ENCODE peak calls at places on chromosomes 7 and 10, in seven cellular contexts. B is MCF 10A; E is iris pigment epithelial cell; U is activated CD4-positive, alpha-beta T cell treated with anti-CD3 and anti-CD28 coated beads, Interleukin-2, amount 50 U/mL, for 48 hours; V is right lobe of liver; I is HCT116; J is dorsolateral prefrontal cortex. D is an unnamed sample.

GRCh38 chr10:118590334-118590733 is 5.1 kb downstream of the PRLHR start:
- DNase-seq in I (no peak), J (no peak), E (peak), B (peak), U (no peak), V (no peak), D (no peak)

GRCh38 chr7:132932321-132933075 is 149.4 kb downstream of the CHCHD3 start:
- DNase-seq in U (no peak), I (no peak), B (no peak), V (no peak), E (peak), J (no peak), D (no peak)

GRCh38 chr7:75716992-75717626 is 21.6 kb downstream of the HIP1 start:
- DNase-seq in V (no peak), U (no peak), J (no peak), B (peak), I (peak), E (peak), D (no peak)

GRCh38 chr10:29140151-29140550 is 148.7 kb upstream of the LYZL1 start:
- DNase-seq in B (no peak), J (no peak), V (no peak), U (no peak), E (no peak), I (no peak), D (no peak)

GRCh38 chr10:70571236-70571635 is 31.3 kb downstream of the PRF1 start:
- DNase-seq in U (no peak), J (no peak), I (no peak), V (no peak), E (no peak), B (no peak), D (no peak)

GRCh38 chr7:114466911-114467310 is 52.3 kb downstream of the FOXP2 start:
- DNase-seq in U (no peak), E (no peak), J (no peak), V (no peak), I (no peak), B (no peak), D (no peak)

GRCh38 chr10:6091630-6092029 is 2.8 kb downstream of the RBM17 start:
- DNase-seq in V (no peak), I (no peak), J (no peak), E (peak), U (no peak), B (no peak), D (no peak)

GRCh38 chr10:44293842-44294241 is 91.1 kb downstream of the CXCL12 start:
- DNase-seq in V (no peak), B (peak), J (no peak), U (no peak), E (peak), I (no peak), D (no peak)

GRCh38 chr10:47025540-47026300 is 114.5 kb downstream of the PTPN20 start:
- DNase-seq in V (peak), B (no peak), J (peak), E (peak), U (no peak), I (no peak), D (no peak)

GRCh38 chr7:17917842-17918241 is 22.5 kb downstream of the SNX13 start:
- DNase-seq in V (no peak), E (no peak), J (no peak), U (no peak), I (no peak), B (no peak), D (no peak)

GRCh38 chr10:60816624-60817023 is 38.3 kb downstream of the CDK1 start:
- DNase-seq in J (no peak), I (peak), E (peak), U (peak), B (peak), V (no peak), D (peak)

GRCh38 chr10:87863102-87863943 is at the start of the genes KLLN and PTEN:
- DNase-seq in U (peak), I (peak), E (peak), V (peak), B (peak), J (peak), D (no peak)

D was measured in SK-N-MC.